ENCODE peak calls at places on chromosomes 16 and 17, in five cellular contexts. S is NCI-H1436; U is activated T-cell treated with anti-CD3 and anti-CD28 coated beads, Interleukin-2, amount 50 U/mL, for 4 hours; C is MM.1S; Z is NCI-H2029 treated with DMSO at 0.1 percent for 48 hours. P is an unnamed sample.
A peak's percentile ranks its signal among the peaks of the same experiment; 100 is the strongest.

GRCh38 chr16:81808933-81809480 is 29.9 kb downstream of the PLCG2 start:
- DNase-seq in C (peak; percentile 90), Z (no peak), S (no peak), U (no peak), P (no peak)

GRCh38 chr16:50547340-50547865 is 793 bp upstream of the NKD1 start:
- DNase-seq in U (peak; percentile 64), C (peak; percentile 69), Z (no peak), S (peak; percentile 10), P (peak; percentile 65)

GRCh38 chr16:31181102-31181830 is 1.3 kb downstream of the FUS start:
- DNase-seq in C (no peak), S (no peak), Z (no peak), U (no peak), P (no peak)

GRCh38 chr17:70622382-70623260 is 453.3 kb downstream of the KCNJ2 start:
- DNase-seq in S (peak; percentile 51), C (no peak), U (no peak), Z (peak; percentile 45), P (no peak)

GRCh38 chr16:15950167-15950854 is 895 bp downstream of the ABCC1 start:
- DNase-seq in Z (no peak), C (peak; percentile 44), U (peak; percentile 33), S (peak; percentile 9), P (peak; percentile 19)

GRCh38 chr17:54153423-54153822 is 330.7 kb downstream of the KIF2B start:
- DNase-seq in S (no peak), U (no peak), C (no peak), Z (no peak), P (no peak)

GRCh38 chr17:61486135-61487120 is 34.2 kb downstream of the TBX4 start:
- DNase-seq in Z (no peak), S (no peak), C (no peak), U (no peak), P (no peak)

GRCh38 chr17:68383443-68384321 is 73.6 kb downstream of the WIPI1 start:
- DNase-seq in S (no peak), C (no peak), Z (no peak), U (no peak), P (no peak)

GRCh38 chr17:4693416-4693815 is 10.5 kb downstream of the PELP1 start:
- DNase-seq in Z (no peak), S (no peak), C (no peak), U (no peak), P (no peak)

GRCh38 chr16:31352344-31353115 is 2.4 kb upstream of the ITGAX start:
- DNase-seq in S (no peak), U (no peak), Z (no peak), C (no peak), P (no peak)

GRCh38 chr17:82438401-82439193 is 12.0 kb downstream of the CYBC1 start:
- DNase-seq in S (no peak), C (no peak), Z (no peak), U (no peak), P (no peak)

GRCh38 chr17:50469005-50469605 is 425 bp upstream of the CHAD start:
- DNase-seq in Z (no peak), U (no peak), C (no peak), S (no peak), P (no peak)

GRCh38 chr16:2066139-2066538 is 18.4 kb downstream of the TSC2 start:
- DNase-seq in C (no peak), U (no peak), Z (no peak), S (no peak), P (no peak)

GRCh38 chr17:58387834-58388233 is 29.5 kb downstream of the RNF43 start:
- DNase-seq in C (no peak), S (no peak), U (no peak), Z (no peak), P (no peak)

GRCh38 chr17:77449908-77450741 is 309.4 kb downstream of the SEC14L1 start:
- DNase-seq in U (peak; percentile 67), S (no peak), Z (no peak), C (no peak), P (peak; percentile 64)

GRCh38 chr16:11621539-11621919 is 34.8 kb upstream of the LITAF start:
- DNase-seq in S (no peak), U (no peak), C (no peak), Z (no peak), P (no peak)

GRCh38 chr17:77036841-77037381 is 103.9 kb upstream of the SEC14L1 start:
- DNase-seq in U (no peak), S (peak; percentile 29), C (peak; percentile 44), Z (no peak), P (no peak)

GRCh38 chr16:66695935-66696668 is 441 bp downstream of the CMTM4 start:
- DNase-seq in Z (no peak), S (no peak), U (peak; percentile 11), C (peak; percentile 67), P (peak; percentile 6)

GRCh38 chr16:19375561-19376158 is 42.0 kb upstream of the TMC5 start:
- DNase-seq in C (peak; percentile 70), U (no peak), S (peak; percentile 35), Z (peak; percentile 34), P (no peak)

GRCh38 chr17:2796164-2797140 is at the start of gene RAP1GAP2:
- DNase-seq in C (peak; percentile 62), Z (no peak), S (no peak), U (peak; percentile 37), P (peak; percentile 51)

GRCh38 chr17:45269912-45270311 is 8.0 kb upstream of the SPATA32 start:
- DNase-seq in Z (no peak), U (no peak), C (no peak), S (no peak), P (no peak)

GRCh38 chr17:57761887-57762286 is 16.8 kb upstream of the CCDC182 start:
- DNase-seq in S (no peak), Z (no peak), U (no peak), C (no peak), P (no peak)

GRCh38 chr17:3794890-3795757 is 5.9 kb downstream of the ITGAE start:
- DNase-seq in S (no peak), U (peak; percentile 57), C (no peak), Z (no peak), P (peak; percentile 31)

GRCh38 chr17:45035848-45036247 is 15.6 kb downstream of the DCAKD start:
- DNase-seq in C (no peak), U (no peak), Z (no peak), S (no peak), P (no peak)

GRCh38 chr16:714558-715447 is at the start of gene METRN:
- DNase-seq in C (peak; percentile 72), S (peak; percentile 83), Z (no peak), U (peak; percentile 87), P (peak; percentile 86)

GRCh38 chr17:60142872-60143499 is 6.8 kb upstream of the CA4 start:
- DNase-seq in S (peak; percentile 84), U (peak; percentile 62), C (peak; percentile 82), Z (peak; percentile 63), P (peak; percentile 63)

P was measured in activated T-helper 9 cell treated with anti-CD3 and anti-CD28 coated beads, Interleukin-2, amount 50 U/mL, for 16 hours.